ENCODE peak calls at places on chromosomes 11 and 22, in eight cellular contexts. A is dorsolateral prefrontal cortex; P is CD4-positive, alpha-beta T cell; T is stomach; Q is upper lobe of right lung; J is WERI-Rb-1; H is Caco-2; S is HFFc6. V is an unnamed sample.

GRCh38 chr11:119907122-119907933 is 178.3 kb upstream of the NECTIN1 start:
- DNase-seq in A (no peak), P (no peak), T (peak; percentile 90), Q (peak; percentile 68), J (peak; percentile 76), H (peak; percentile 99), S (no peak), V (peak; percentile 51)

GRCh38 chr22:17896552-17896951 is 122.3 kb upstream of the BID start:
- DNase-seq in A (peak; percentile 48), P (no peak), T (peak; percentile 35), Q (no peak), J (peak; percentile 46), H (peak; percentile 50), S (no peak), V (peak; percentile 25)

GRCh38 chr11:125061237-125061636 is 1.9 kb upstream of the SLC37A2 start:
- DNase-seq in A (no peak), P (no peak), T (no peak), Q (no peak), J (no peak), H (no peak), S (no peak), V (no peak)

GRCh38 chr22:20173720-20174119 is 22.9 kb upstream of the CCDC188 start:
- DNase-seq in A (no peak), P (no peak), T (no peak), Q (no peak), J (peak; percentile 71), H (no peak), S (no peak), V (no peak)

GRCh38 chr11:66337103-66337899 is 1.1 kb upstream of the RIN1 start:
- DNase-seq in A (no peak), P (no peak), T (no peak), Q (peak; percentile 63), J (peak; percentile 86), H (no peak), S (peak; percentile 44), V (no peak)

GRCh38 chr11:64372802-64373597 is 14.0 kb downstream of the RPS6KA4 start:
- DNase-seq in A (peak; percentile 62), P (no peak), T (no peak), Q (no peak), J (no peak), H (peak; percentile 97), S (peak; percentile 8), V (no peak)

GRCh38 chr11:7056828-7057513 is 31.8 kb upstream of the RBMXL2 start:
- DNase-seq in A (no peak), P (no peak), T (no peak), Q (no peak), J (no peak), H (no peak), S (no peak), V (no peak)

GRCh38 chr22:44616882-44617655 is 84.9 kb upstream of the PRR5 start:
- DNase-seq in A (no peak), P (no peak), T (no peak), Q (no peak), J (no peak), H (no peak), S (no peak), V (no peak)

GRCh38 chr11:47234669-47235075 is 13.9 kb downstream of the ACP2 start:
- DNase-seq in A (no peak), P (peak; percentile 66), T (peak; percentile 86), Q (no peak), J (no peak), H (no peak), S (no peak), V (no peak)

GRCh38 chr11:71198141-71198822 is 54.1 kb downstream of the SHANK2 start:
- DNase-seq in A (no peak), P (no peak), T (no peak), Q (no peak), J (no peak), H (no peak), S (no peak), V (no peak)

GRCh38 chr11:783581-784015 is 6.3 kb downstream of the CEND1 start:
- DNase-seq in A (peak; percentile 74), P (no peak), T (peak; percentile 89), Q (peak; percentile 92), J (peak; percentile 95), H (peak; percentile 83), S (peak; percentile 74), V (peak; percentile 73)

GRCh38 chr22:50696251-50696798 is 23.7 kb downstream of the SHANK3 start:
- DNase-seq in A (no peak), P (no peak), T (no peak), Q (no peak), J (no peak), H (no peak), S (no peak), V (no peak)

GRCh38 chr22:47012589-47013365 is 250.3 kb downstream of the TBC1D22A start:
- DNase-seq in A (no peak), P (no peak), T (no peak), Q (peak; percentile 66), J (no peak), H (peak; percentile 12), S (no peak), V (no peak)

GRCh38 chr11:31995525-31996123 is 95.2 kb upstream of the RCN1 start:
- DNase-seq in A (no peak), P (no peak), T (no peak), Q (no peak), J (no peak), H (no peak), S (no peak), V (no peak)

GRCh38 chr11:14972581-14973490 is 685 bp upstream of the CALCA start:
- DNase-seq in A (no peak), P (no peak), T (no peak), Q (no peak), J (no peak), H (no peak), S (no peak), V (no peak)

GRCh38 chr11:66278396-66279091 is 569 bp downstream of the CNIH2 start:
- DNase-seq in A (no peak), P (peak; percentile 21), T (no peak), Q (no peak), J (no peak), H (peak; percentile 55), S (peak; percentile 28), V (no peak)

GRCh38 chr11:62667460-62667859 is 2.3 kb downstream of the CSKMT start:
- DNase-seq in A (no peak), P (no peak), T (no peak), Q (no peak), J (no peak), H (no peak), S (no peak), V (no peak)

GRCh38 chr22:30970356-30970746 is 1.3 kb downstream of the TUG1 start:
- DNase-seq in A (no peak), P (no peak), T (no peak), Q (no peak), J (no peak), H (no peak), S (no peak), V (no peak)

GRCh38 chr22:30968924-30969531 is at the start of gene TUG1:
- DNase-seq in A (peak; percentile 98), P (peak; percentile 96), T (peak; percentile 98), Q (peak; percentile 99), J (peak; percentile 98), H (peak; percentile 98), S (peak; percentile 97), V (peak; percentile 94)

GRCh38 chr22:30964858-30965257 is 3.7 kb downstream of the MORC2 start:
- DNase-seq in A (no peak), P (no peak), T (no peak), Q (no peak), J (no peak), H (no peak), S (no peak), V (no peak)

GRCh38 chr22:30968015-30968923 is at the start of gene MORC2:
- DNase-seq in A (no peak), P (no peak), T (peak; percentile 63), Q (peak; percentile 86), J (peak; percentile 74), H (peak; percentile 82), S (no peak), V (no peak)

DNA sequence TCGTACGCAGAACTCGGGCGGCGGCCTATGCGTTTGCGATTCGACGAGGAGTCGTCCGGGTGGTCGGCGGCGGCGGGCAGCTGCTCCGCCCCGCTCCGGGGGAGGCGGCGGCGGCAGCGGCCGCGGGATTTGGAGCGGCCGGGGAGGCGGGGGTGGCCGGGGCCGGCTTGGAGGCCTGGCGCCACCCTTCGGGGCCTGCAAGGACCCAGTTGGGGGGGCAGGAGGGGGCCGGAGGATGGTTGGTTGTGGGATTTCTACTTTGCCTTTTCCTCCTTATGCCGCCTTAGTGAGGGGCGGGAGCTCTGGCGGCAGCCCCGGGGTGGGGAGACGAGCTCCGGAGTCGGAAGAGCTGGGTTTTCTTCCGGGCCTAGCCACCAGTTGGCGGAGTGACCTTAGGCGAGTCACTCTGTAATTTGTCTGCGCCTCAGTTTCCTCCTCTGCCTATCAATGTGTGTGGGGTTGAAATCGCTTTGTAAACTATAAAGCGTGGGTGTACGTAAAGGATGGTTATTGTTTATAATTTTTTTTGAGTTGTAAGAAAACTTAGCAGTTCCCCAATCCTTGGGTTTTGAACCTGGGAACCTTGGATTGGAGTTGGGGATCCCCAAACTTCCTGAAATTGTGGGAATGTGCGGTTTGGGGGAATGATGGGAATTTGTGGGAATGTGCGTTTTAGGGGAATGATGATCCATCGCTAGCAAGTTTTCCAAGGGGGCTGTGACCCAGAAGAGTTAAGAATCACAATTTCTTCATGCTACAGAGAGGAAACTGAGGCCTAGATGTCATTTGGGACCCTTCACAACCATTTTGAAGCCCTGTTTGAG is 679 bp downstream of the TUG1 start:
- DNase-seq in A (peak; percentile 21), P (peak; percentile 21), T (peak; percentile 31), Q (no peak), J (peak; percentile 61), H (peak; percentile 43), S (peak; percentile 1), V (no peak)
- TF ChIP-seq CTCF in A (no peak), P (no peak), T (no peak), Q (no peak), J (no peak), H (no peak), S (peak; percentile 32), V (no peak)

GRCh38 chr11:43129329-43129728 is 182.5 kb upstream of the API5 start:
- DNase-seq in A (no peak), P (no peak), T (no peak), Q (no peak), J (no peak), H (no peak), S (no peak), V (no peak)

GRCh38 chr11:43135966-43136534 is 175.7 kb upstream of the API5 start:
- DNase-seq in A (no peak), P (no peak), T (no peak), Q (no peak), J (no peak), H (peak; percentile 68), S (no peak), V (no peak)

GRCh38 chr11:43130616-43131015 is 181.2 kb upstream of the API5 start:
- DNase-seq in A (no peak), P (no peak), T (no peak), Q (no peak), J (peak; percentile 47), H (peak; percentile 46), S (no peak), V (no peak)
- TF ChIP-seq CTCF in A (peak; percentile 20), P (no peak), T (no peak), Q (no peak), J (peak; percentile 58), H (no peak), S (no peak), V (no peak)

GRCh38 chr11:16296243-16296642 is 60.1 kb downstream of the SOX6 start:
- DNase-seq in A (no peak), P (no peak), T (no peak), Q (no peak), J (no peak), H (no peak), S (no peak), V (no peak)
- TF ChIP-seq CTCF in A (no peak), P (no peak), T (no peak), Q (no peak), J (no peak), H (no peak), S (no peak), V (no peak)

GRCh38 chr11:34754171-34754823 is 133.4 kb downstream of the EHF start:
- DNase-seq in A (no peak), P (no peak), T (no peak), Q (no peak), J (no peak), H (no peak), S (no peak), V (no peak)
- TF ChIP-seq CTCF in A (no peak), P (no peak), T (no peak), Q (no peak), J (no peak), H (no peak), S (no peak), V (no peak)

V was measured in progenitor cell of endocrine pancreas.